ENCODE peak calls at places on chromosome 21, in four cellular contexts. One of them, this sample, is unnamed.

GRCh38 chr21:15414057-15414456 is 315.7 kb upstream of the USP25 start:
- DNase-seq in hepatocyte: no peak
- DNase-seq in MM.1S: peak
- DNase-seq in OCI-LY7: no peak
- DNase-seq in this sample: no peak

GRCh38 chr21:35020446-35020845 is 28.7 kb downstream of the RUNX1 start:
- DNase-seq in hepatocyte: no peak
- DNase-seq in MM.1S: no peak
- DNase-seq in OCI-LY7: peak
- DNase-seq in this sample: no peak

GRCh38 chr21:39660191-39660590 is 47.5 kb downstream of the B3GALT5 start:
- DNase-seq in OCI-LY7: no peak
- DNase-seq in MM.1S: no peak
- DNase-seq in hepatocyte: peak
- DNase-seq in this sample: peak

GRCh38 chr21:15841856-15842564 is 112.2 kb downstream of the USP25 start:
- DNase-seq in OCI-LY7: no peak
- DNase-seq in MM.1S: no peak
- DNase-seq in hepatocyte: no peak
- DNase-seq in this sample: peak

GRCh38 chr21:46116846-46117585 is 19.1 kb downstream of the COL6A2 start:
- DNase-seq in OCI-LY7: no peak
- DNase-seq in MM.1S: no peak
- DNase-seq in hepatocyte: no peak
- DNase-seq in this sample: peak

GRCh38 chr21:17758703-17759102 is 60.5 kb downstream of the C21orf91 start:
- DNase-seq in OCI-LY7: no peak
- DNase-seq in hepatocyte: no peak
- DNase-seq in MM.1S: no peak
- DNase-seq in this sample: no peak

GRCh38 chr21:39938086-39938611 is 70.9 kb downstream of the PCP4 start:
- DNase-seq in hepatocyte: no peak
- DNase-seq in MM.1S: no peak
- DNase-seq in OCI-LY7: no peak
- DNase-seq in this sample: no peak

GRCh38 chr21:40902299-40902698 is 55.3 kb upstream of the DSCAM start:
- DNase-seq in hepatocyte: no peak
- DNase-seq in OCI-LY7: no peak
- DNase-seq in MM.1S: no peak
- DNase-seq in this sample: no peak

GRCh38 chr21:46346296-46347202 is 22.6 kb downstream of the PCNT start:
- DNase-seq in hepatocyte: no peak
- DNase-seq in MM.1S: no peak
- DNase-seq in OCI-LY7: no peak
- DNase-seq in this sample: no peak

GRCh38 chr21:22885079-22885478 is 1886.9 kb downstream of the NCAM2 start:
- DNase-seq in OCI-LY7: no peak
- DNase-seq in hepatocyte: no peak
- DNase-seq in MM.1S: no peak
- DNase-seq in this sample: peak

GRCh38 chr21:29221259-29221744 is 77.4 kb upstream of the BACH1 start:
- DNase-seq in OCI-LY7: no peak
- DNase-seq in MM.1S: no peak
- DNase-seq in hepatocyte: no peak
- DNase-seq in this sample: no peak
- H3K4me3 ChIP-seq in OCI-LY7: no peak
- H3K4me3 ChIP-seq in MM.1S: no peak
- H3K4me3 ChIP-seq in hepatocyte: no peak
- H3K4me3 ChIP-seq in this sample: no peak

GRCh38 chr21:31663584-31664249 is 4.2 kb downstream of the SOD1 start:
- DNase-seq in MM.1S: no peak
- DNase-seq in OCI-LY7: no peak
- DNase-seq in hepatocyte: no peak
- DNase-seq in this sample: no peak

GRCh38 chr21:31666445-31667010 is 7.0 kb downstream of the SOD1 start:
- DNase-seq in OCI-LY7: no peak
- DNase-seq in hepatocyte: no peak
- DNase-seq in MM.1S: no peak
- DNase-seq in this sample: no peak

GRCh38 chr21:31667141-31667540 is 7.6 kb downstream of the SOD1 start:
- DNase-seq in OCI-LY7: no peak
- DNase-seq in hepatocyte: no peak
- DNase-seq in MM.1S: no peak
- DNase-seq in this sample: no peak

GRCh38 chr21:31667639-31668038 is 8.1 kb downstream of the SOD1 start:
- DNase-seq in MM.1S: no peak
- DNase-seq in OCI-LY7: no peak
- DNase-seq in hepatocyte: no peak
- DNase-seq in this sample: no peak

GRCh38 chr21:31665397-31665796 is 5.9 kb downstream of the SOD1 start:
- DNase-seq in OCI-LY7: no peak
- DNase-seq in MM.1S: no peak
- DNase-seq in hepatocyte: no peak
- DNase-seq in this sample: no peak
- TF ChIP-seq EZH2phosphoT487 in OCI-LY7: no peak
- TF ChIP-seq EZH2phosphoT487 in MM.1S: no peak
- TF ChIP-seq EZH2phosphoT487 in hepatocyte: no peak
- TF ChIP-seq EZH2phosphoT487 in this sample: no peak

DNA sequence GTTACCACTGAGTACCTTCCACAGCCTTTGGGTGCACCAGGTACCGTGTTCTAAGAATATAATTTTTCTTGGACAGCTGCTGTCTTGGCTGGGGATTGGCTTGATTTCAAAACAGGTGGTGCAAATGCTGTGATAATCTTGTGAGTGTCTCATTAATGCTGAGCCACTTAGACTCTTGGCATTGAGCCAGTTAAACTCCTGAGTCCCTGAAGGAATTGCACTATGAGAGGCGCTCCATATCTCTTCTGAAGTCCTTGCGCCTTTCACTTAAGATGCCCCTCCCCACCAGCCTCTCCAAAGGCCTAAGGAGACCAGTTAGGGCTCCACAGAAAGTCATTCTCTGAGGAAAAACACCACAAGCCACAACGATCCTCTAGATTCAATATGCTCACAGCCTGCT is 51.0 kb downstream of the BACH1 start:
- DNase-seq in MM.1S: no peak
- DNase-seq in OCI-LY7: no peak
- DNase-seq in hepatocyte: peak
- DNase-seq in this sample: no peak
- H3K4me3 ChIP-seq in MM.1S: no peak
- H3K4me3 ChIP-seq in OCI-LY7: no peak
- H3K4me3 ChIP-seq in hepatocyte: no peak
- H3K4me3 ChIP-seq in this sample: no peak

DNA sequence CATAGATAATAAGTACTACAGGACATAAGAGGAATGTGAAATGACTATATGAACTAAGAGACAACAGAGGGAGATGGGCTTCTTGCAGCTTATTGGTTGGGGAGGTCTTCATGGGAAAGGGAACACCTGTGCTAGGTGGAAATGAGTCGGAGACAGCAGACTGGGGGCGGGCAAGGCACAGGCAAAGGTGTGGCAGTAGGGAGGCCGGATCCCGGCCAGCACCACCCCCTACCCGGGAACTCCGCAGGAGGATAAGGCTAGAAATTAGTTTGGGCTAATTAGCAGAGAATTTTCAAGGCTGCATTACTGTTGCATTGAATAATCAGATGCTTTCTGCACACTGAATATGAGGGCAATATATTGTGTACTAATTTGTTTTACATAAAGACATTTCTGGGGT is 2.3 kb upstream of the HUNK start:
- DNase-seq in hepatocyte: no peak
- DNase-seq in OCI-LY7: no peak
- DNase-seq in MM.1S: no peak
- DNase-seq in this sample: no peak
- TF ChIP-seq EZH2phosphoT487 in hepatocyte: no peak
- TF ChIP-seq EZH2phosphoT487 in OCI-LY7: no peak
- TF ChIP-seq EZH2phosphoT487 in MM.1S: no peak
- TF ChIP-seq EZH2phosphoT487 in this sample: no peak

GRCh38 chr21:36796070-36796469 is 97.2 kb downstream of the SIM2 start:
- DNase-seq in hepatocyte: no peak
- DNase-seq in OCI-LY7: no peak
- DNase-seq in MM.1S: no peak
- DNase-seq in this sample: no peak
- H3K4me3 ChIP-seq in hepatocyte: no peak
- H3K4me3 ChIP-seq in OCI-LY7: no peak
- H3K4me3 ChIP-seq in MM.1S: no peak
- H3K4me3 ChIP-seq in this sample: no peak

GRCh38 chr21:29434081-29434480 is 135.4 kb downstream of the BACH1 start:
- DNase-seq in OCI-LY7: no peak
- DNase-seq in MM.1S: no peak
- DNase-seq in hepatocyte: no peak
- DNase-seq in this sample: no peak

GRCh38 chr21:29433366-29434059 is 134.8 kb downstream of the BACH1 start:
- DNase-seq in hepatocyte: peak
- DNase-seq in MM.1S: no peak
- DNase-seq in OCI-LY7: no peak
- DNase-seq in this sample: no peak

GRCh38 chr21:29431680-29432079 is 133.0 kb downstream of the BACH1 start:
- DNase-seq in OCI-LY7: no peak
- DNase-seq in MM.1S: no peak
- DNase-seq in hepatocyte: no peak
- DNase-seq in this sample: no peak

GRCh38 chr21:29436650-29437049 is 137.9 kb downstream of the BACH1 start:
- DNase-seq in OCI-LY7: no peak
- DNase-seq in MM.1S: no peak
- DNase-seq in hepatocyte: no peak
- DNase-seq in this sample: no peak

GRCh38 chr21:29436143-29436542 is 137.4 kb downstream of the BACH1 start:
- DNase-seq in OCI-LY7: no peak
- DNase-seq in hepatocyte: no peak
- DNase-seq in MM.1S: no peak
- DNase-seq in this sample: no peak
- TF ChIP-seq EZH2phosphoT487 in OCI-LY7: no peak
- TF ChIP-seq EZH2phosphoT487 in hepatocyte: no peak
- TF ChIP-seq EZH2phosphoT487 in MM.1S: no peak
- TF ChIP-seq EZH2phosphoT487 in this sample: no peak

GRCh38 chr21:20946701-20947100 is 51.5 kb upstream of the NCAM2 start:
- DNase-seq in hepatocyte: no peak
- DNase-seq in OCI-LY7: no peak
- DNase-seq in MM.1S: no peak
- DNase-seq in this sample: no peak
- H3K4me3 ChIP-seq in hepatocyte: no peak
- H3K4me3 ChIP-seq in OCI-LY7: no peak
- H3K4me3 ChIP-seq in MM.1S: no peak
- H3K4me3 ChIP-seq in this sample: no peak

DNA sequence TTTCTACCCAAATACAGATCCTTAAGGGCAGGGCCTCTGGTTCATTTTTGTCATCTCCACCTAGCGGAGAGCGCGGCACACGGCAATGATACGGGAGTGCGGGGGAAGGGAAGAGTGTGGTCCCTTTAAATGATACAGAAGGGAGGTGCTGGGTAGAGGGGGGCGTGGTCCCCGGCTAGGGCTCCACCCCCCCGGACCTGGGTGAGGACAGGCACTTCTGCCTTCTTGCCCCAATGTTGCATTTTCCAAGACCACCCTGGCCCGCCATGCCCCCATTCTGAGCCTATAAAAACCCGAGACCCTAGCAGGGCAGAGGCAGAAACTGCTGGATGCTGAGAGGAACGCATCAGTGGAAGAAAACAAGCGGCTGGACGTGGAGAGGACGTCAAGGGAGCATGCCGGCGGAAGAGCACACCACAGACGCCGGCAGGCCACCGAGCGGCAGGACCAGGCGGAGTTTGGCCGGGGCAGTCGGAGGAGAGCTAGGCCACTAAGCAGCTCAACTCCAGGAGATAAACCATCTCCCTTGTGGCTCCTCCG is 30.0 kb downstream of the LRRC3 start:
- DNase-seq in OCI-LY7: no peak
- DNase-seq in hepatocyte: peak
- DNase-seq in MM.1S: no peak
- DNase-seq in this sample: no peak
- TF ChIP-seq EZH2phosphoT487 in OCI-LY7: no peak
- TF ChIP-seq EZH2phosphoT487 in hepatocyte: no peak
- TF ChIP-seq EZH2phosphoT487 in MM.1S: no peak
- TF ChIP-seq EZH2phosphoT487 in this sample: no peak

GRCh38 chr21:38494254-38494648 is 4.0 kb downstream of the ERG start:
- DNase-seq in hepatocyte: no peak
- DNase-seq in MM.1S: no peak
- DNase-seq in OCI-LY7: no peak
- DNase-seq in this sample: no peak
- H3K4me3 ChIP-seq in hepatocyte: no peak
- H3K4me3 ChIP-seq in MM.1S: no peak
- H3K4me3 ChIP-seq in OCI-LY7: no peak
- H3K4me3 ChIP-seq in this sample: no peak

GRCh38 chr21:43634618-43635017 is 24.7 kb downstream of the HSF2BP start:
- DNase-seq in MM.1S: no peak
- DNase-seq in OCI-LY7: no peak
- DNase-seq in hepatocyte: no peak
- DNase-seq in this sample: no peak

GRCh38 chr21:43626390-43626789 is 32.9 kb downstream of the HSF2BP start:
- DNase-seq in hepatocyte: peak
- DNase-seq in MM.1S: no peak
- DNase-seq in OCI-LY7: no peak
- DNase-seq in this sample: no peak

GRCh38 chr21:43632373-43632905 is 26.8 kb downstream of the HSF2BP start:
- DNase-seq in OCI-LY7: no peak
- DNase-seq in MM.1S: no peak
- DNase-seq in hepatocyte: no peak
- DNase-seq in this sample: no peak

GRCh38 chr21:43627527-43627926 is 31.8 kb downstream of the HSF2BP start:
- DNase-seq in hepatocyte: no peak
- DNase-seq in OCI-LY7: no peak
- DNase-seq in MM.1S: no peak
- DNase-seq in this sample: no peak

GRCh38 chr21:43631411-43632107 is 27.7 kb downstream of the HSF2BP start:
- DNase-seq in MM.1S: no peak
- DNase-seq in OCI-LY7: no peak
- DNase-seq in hepatocyte: no peak
- DNase-seq in this sample: peak
- TF ChIP-seq EZH2phosphoT487 in MM.1S: no peak
- TF ChIP-seq EZH2phosphoT487 in OCI-LY7: no peak
- TF ChIP-seq EZH2phosphoT487 in hepatocyte: no peak
- TF ChIP-seq EZH2phosphoT487 in this sample: no peak

This sample was measured in PC-3.